ENCODE peak calls at places on chromosomes 6 and 20, in seven cellular contexts. One of them, this sample, is unnamed.

GRCh38 chr6:158467923-158468322 is 92.0 kb upstream of the TMEM181 start:
- DNase-seq in cardiac fibroblast: no peak
- DNase-seq in thoracic aorta: no peak
- DNase-seq in MV-4-11: no peak
- DNase-seq in T-helper 9 cell: no peak
- DNase-seq in AG10803: no peak
- DNase-seq in A172: no peak
- DNase-seq in this sample: no peak

GRCh38 chr20:56004611-56005388 is 519 bp downstream of the CBLN4 start:
- DNase-seq in AG10803: no peak
- DNase-seq in thoracic aorta: no peak
- DNase-seq in T-helper 9 cell: no peak
- DNase-seq in MV-4-11: no peak
- DNase-seq in cardiac fibroblast: no peak
- DNase-seq in A172: no peak
- DNase-seq in this sample: no peak

GRCh38 chr20:878511-879307 is 37.4 kb downstream of the ANGPT4 start:
- DNase-seq in T-helper 9 cell: no peak
- DNase-seq in MV-4-11: peak
- DNase-seq in thoracic aorta: no peak
- DNase-seq in cardiac fibroblast: peak
- DNase-seq in A172: peak
- DNase-seq in AG10803: peak
- DNase-seq in this sample: no peak

GRCh38 chr6:157486632-157487031 is 105.6 kb downstream of the ZDHHC14 start:
- DNase-seq in thoracic aorta: no peak
- DNase-seq in AG10803: no peak
- DNase-seq in cardiac fibroblast: no peak
- DNase-seq in A172: no peak
- DNase-seq in MV-4-11: no peak
- DNase-seq in T-helper 9 cell: no peak
- DNase-seq in this sample: no peak

GRCh38 chr6:4459032-4459431 is 317.2 kb upstream of the CDYL start:
- DNase-seq in MV-4-11: peak
- DNase-seq in T-helper 9 cell: no peak
- DNase-seq in A172: peak
- DNase-seq in thoracic aorta: no peak
- DNase-seq in cardiac fibroblast: peak
- DNase-seq in AG10803: peak
- DNase-seq in this sample: peak

GRCh38 chr6:76774750-76775396 is 688.4 kb downstream of the HTR1B start:
- DNase-seq in cardiac fibroblast: peak
- DNase-seq in A172: no peak
- DNase-seq in T-helper 9 cell: no peak
- DNase-seq in thoracic aorta: no peak
- DNase-seq in MV-4-11: no peak
- DNase-seq in AG10803: no peak
- DNase-seq in this sample: no peak

GRCh38 chr20:15297059-15297875 is 959.9 kb upstream of the FLRT3 start:
- DNase-seq in T-helper 9 cell: no peak
- DNase-seq in cardiac fibroblast: no peak
- DNase-seq in AG10803: no peak
- DNase-seq in A172: no peak
- DNase-seq in thoracic aorta: no peak
- DNase-seq in MV-4-11: no peak
- DNase-seq in this sample: peak

GRCh38 chr20:38418509-38419204 is 16.5 kb downstream of the SNHG17 start:
- DNase-seq in thoracic aorta: no peak
- DNase-seq in A172: peak
- DNase-seq in MV-4-11: no peak
- DNase-seq in cardiac fibroblast: peak
- DNase-seq in T-helper 9 cell: no peak
- DNase-seq in AG10803: peak
- DNase-seq in this sample: no peak

GRCh38 chr6:166707045-166707444 is 80.0 kb upstream of the RPS6KA2 start:
- DNase-seq in MV-4-11: peak
- DNase-seq in AG10803: peak
- DNase-seq in thoracic aorta: no peak
- DNase-seq in T-helper 9 cell: no peak
- DNase-seq in A172: no peak
- DNase-seq in cardiac fibroblast: peak
- DNase-seq in this sample: no peak

GRCh38 chr20:35312348-35312747 is 20.1 kb upstream of the FAM83C start:
- DNase-seq in cardiac fibroblast: peak
- DNase-seq in T-helper 9 cell: no peak
- DNase-seq in AG10803: peak
- DNase-seq in A172: peak
- DNase-seq in thoracic aorta: no peak
- DNase-seq in MV-4-11: no peak
- DNase-seq in this sample: peak

GRCh38 chr6:6841571-6841970 is 253.1 kb downstream of the LY86 start:
- DNase-seq in thoracic aorta: no peak
- DNase-seq in A172: no peak
- DNase-seq in AG10803: no peak
- DNase-seq in MV-4-11: no peak
- DNase-seq in T-helper 9 cell: no peak
- DNase-seq in cardiac fibroblast: no peak
- DNase-seq in this sample: no peak

GRCh38 chr20:31861346-31862156 is 8.8 kb downstream of the DUSP15 start:
- DNase-seq in AG10803: peak
- DNase-seq in MV-4-11: peak
- DNase-seq in T-helper 9 cell: peak
- DNase-seq in A172: no peak
- DNase-seq in thoracic aorta: no peak
- DNase-seq in cardiac fibroblast: peak
- DNase-seq in this sample: no peak

GRCh38 chr20:56928007-56928406 is 298.9 kb downstream of the TFAP2C start:
- DNase-seq in cardiac fibroblast: no peak
- DNase-seq in A172: no peak
- DNase-seq in AG10803: no peak
- DNase-seq in thoracic aorta: no peak
- DNase-seq in T-helper 9 cell: no peak
- DNase-seq in MV-4-11: no peak
- DNase-seq in this sample: no peak

GRCh38 chr6:100346828-100347227 is 117.9 kb downstream of the SIM1 start:
- DNase-seq in MV-4-11: no peak
- DNase-seq in thoracic aorta: no peak
- DNase-seq in cardiac fibroblast: peak
- DNase-seq in A172: peak
- DNase-seq in AG10803: peak
- DNase-seq in T-helper 9 cell: no peak
- DNase-seq in this sample: no peak

GRCh38 chr6:138782243-138782642 is 8.7 kb downstream of the CCDC28A start:
- DNase-seq in cardiac fibroblast: no peak
- DNase-seq in MV-4-11: no peak
- DNase-seq in AG10803: no peak
- DNase-seq in thoracic aorta: no peak
- DNase-seq in A172: no peak
- DNase-seq in T-helper 9 cell: no peak
- DNase-seq in this sample: no peak

GRCh38 chr20:51378171-51378928 is 164.2 kb downstream of the NFATC2 start:
- DNase-seq in cardiac fibroblast: no peak
- DNase-seq in A172: no peak
- DNase-seq in MV-4-11: no peak
- DNase-seq in T-helper 9 cell: no peak
- DNase-seq in thoracic aorta: no peak
- DNase-seq in AG10803: no peak
- DNase-seq in this sample: no peak

GRCh38 chr6:166999845-167000253 is 652 bp downstream of the CEP43 start:
- DNase-seq in cardiac fibroblast: peak
- DNase-seq in T-helper 9 cell: no peak
- DNase-seq in thoracic aorta: no peak
- DNase-seq in A172: no peak
- DNase-seq in MV-4-11: no peak
- DNase-seq in AG10803: peak
- DNase-seq in this sample: no peak

GRCh38 chr6:43257746-43258145 is 14.5 kb downstream of the TTBK1 start:
- DNase-seq in MV-4-11: no peak
- DNase-seq in A172: no peak
- DNase-seq in T-helper 9 cell: no peak
- DNase-seq in AG10803: no peak
- DNase-seq in cardiac fibroblast: no peak
- DNase-seq in thoracic aorta: no peak
- DNase-seq in this sample: no peak

GRCh38 chr20:36238153-36238552 is 1.9 kb downstream of the AAR2 start:
- DNase-seq in MV-4-11: no peak
- DNase-seq in AG10803: no peak
- DNase-seq in thoracic aorta: no peak
- DNase-seq in cardiac fibroblast: no peak
- DNase-seq in T-helper 9 cell: no peak
- DNase-seq in A172: no peak
- DNase-seq in this sample: no peak

GRCh38 chr6:115004982-115005381 is 662.2 kb upstream of the HS3ST5 start:
- DNase-seq in cardiac fibroblast: no peak
- DNase-seq in MV-4-11: no peak
- DNase-seq in AG10803: no peak
- DNase-seq in T-helper 9 cell: no peak
- DNase-seq in thoracic aorta: no peak
- DNase-seq in A172: no peak
- DNase-seq in this sample: no peak

GRCh38 chr6:70685494-70686180 is 18.0 kb downstream of the SMAP1 start:
- DNase-seq in thoracic aorta: no peak
- DNase-seq in A172: no peak
- DNase-seq in AG10803: no peak
- DNase-seq in T-helper 9 cell: no peak
- DNase-seq in cardiac fibroblast: no peak
- DNase-seq in MV-4-11: no peak
- DNase-seq in this sample: no peak

GRCh38 chr6:20205722-20206154 is 6.5 kb downstream of the MBOAT1 start:
- DNase-seq in A172: no peak
- DNase-seq in AG10803: no peak
- DNase-seq in cardiac fibroblast: no peak
- DNase-seq in T-helper 9 cell: no peak
- DNase-seq in thoracic aorta: no peak
- DNase-seq in MV-4-11: peak
- DNase-seq in this sample: no peak

GRCh38 chr20:5706797-5707196 is 43.4 kb upstream of the SHLD1 start:
- DNase-seq in thoracic aorta: no peak
- DNase-seq in MV-4-11: no peak
- DNase-seq in cardiac fibroblast: no peak
- DNase-seq in AG10803: no peak
- DNase-seq in A172: no peak
- DNase-seq in T-helper 9 cell: no peak
- DNase-seq in this sample: no peak

GRCh38 chr20:61875221-61875885 is 190.3 kb downstream of the TAF4 start:
- DNase-seq in thoracic aorta: no peak
- DNase-seq in T-helper 9 cell: no peak
- DNase-seq in A172: no peak
- DNase-seq in MV-4-11: no peak
- DNase-seq in cardiac fibroblast: no peak
- DNase-seq in AG10803: no peak
- DNase-seq in this sample: no peak

GRCh38 chr6:157273756-157274088 is 49.6 kb downstream of the TMEM242 start:
- DNase-seq in T-helper 9 cell: peak
- DNase-seq in A172: no peak
- DNase-seq in AG10803: no peak
- DNase-seq in thoracic aorta: no peak
- DNase-seq in MV-4-11: peak
- DNase-seq in cardiac fibroblast: no peak
- DNase-seq in this sample: no peak

GRCh38 chr20:46324960-46325703 is 16.8 kb upstream of the CDH22 start:
- DNase-seq in AG10803: peak
- DNase-seq in cardiac fibroblast: peak
- DNase-seq in MV-4-11: peak
- DNase-seq in A172: peak
- DNase-seq in thoracic aorta: no peak
- DNase-seq in T-helper 9 cell: no peak
- DNase-seq in this sample: no peak

GRCh38 chr6:125480571-125480970 is 178.8 kb upstream of the HDDC2 start:
- DNase-seq in cardiac fibroblast: peak
- DNase-seq in thoracic aorta: no peak
- DNase-seq in A172: no peak
- DNase-seq in T-helper 9 cell: no peak
- DNase-seq in AG10803: no peak
- DNase-seq in MV-4-11: no peak
- DNase-seq in this sample: no peak

GRCh38 chr6:36326351-36326995 is 10.2 kb downstream of the BNIP5 start:
- DNase-seq in AG10803: no peak
- DNase-seq in T-helper 9 cell: no peak
- DNase-seq in A172: no peak
- DNase-seq in thoracic aorta: no peak
- DNase-seq in cardiac fibroblast: peak
- DNase-seq in MV-4-11: no peak
- DNase-seq in this sample: no peak

GRCh38 chr20:37282558-37282957 is 6.9 kb upstream of the MANBAL start:
- DNase-seq in MV-4-11: no peak
- DNase-seq in thoracic aorta: no peak
- DNase-seq in AG10803: peak
- DNase-seq in A172: peak
- DNase-seq in cardiac fibroblast: peak
- DNase-seq in T-helper 9 cell: no peak
- DNase-seq in this sample: no peak

GRCh38 chr6:100657678-100658330 is 193.1 kb upstream of the SIM1 start:
- DNase-seq in thoracic aorta: no peak
- DNase-seq in cardiac fibroblast: peak
- DNase-seq in T-helper 9 cell: no peak
- DNase-seq in AG10803: peak
- DNase-seq in A172: peak
- DNase-seq in MV-4-11: peak
- DNase-seq in this sample: no peak

GRCh38 chr6:32176476-32177181 is 745 bp upstream of the AGPAT1 start:
- DNase-seq in MV-4-11: no peak
- DNase-seq in thoracic aorta: no peak
- DNase-seq in A172: peak
- DNase-seq in cardiac fibroblast: peak
- DNase-seq in AG10803: peak
- DNase-seq in T-helper 9 cell: no peak
- DNase-seq in this sample: peak

GRCh38 chr20:49674383-49675352 is 39.0 kb downstream of the B4GALT5 start:
- DNase-seq in T-helper 9 cell: no peak
- DNase-seq in A172: peak
- DNase-seq in thoracic aorta: no peak
- DNase-seq in MV-4-11: no peak
- DNase-seq in AG10803: peak
- DNase-seq in cardiac fibroblast: peak
- DNase-seq in this sample: peak

GRCh38 chr6:162388383-162388777 is 339.2 kb downstream of the PRKN start:
- DNase-seq in T-helper 9 cell: no peak
- DNase-seq in AG10803: no peak
- DNase-seq in MV-4-11: no peak
- DNase-seq in cardiac fibroblast: no peak
- DNase-seq in A172: no peak
- DNase-seq in thoracic aorta: no peak
- DNase-seq in this sample: no peak

GRCh38 chr6:31541059-31541657 is 645 bp downstream of the DDX39B start:
- DNase-seq in cardiac fibroblast: peak
- DNase-seq in A172: peak
- DNase-seq in thoracic aorta: no peak
- DNase-seq in T-helper 9 cell: peak
- DNase-seq in AG10803: peak
- DNase-seq in MV-4-11: peak
- DNase-seq in this sample: no peak

GRCh38 chr6:19838442-19839236 is 1.5 kb downstream of the ID4 start:
- DNase-seq in AG10803: peak
- DNase-seq in cardiac fibroblast: peak
- DNase-seq in A172: no peak
- DNase-seq in thoracic aorta: no peak
- DNase-seq in MV-4-11: no peak
- DNase-seq in T-helper 9 cell: no peak
- DNase-seq in this sample: no peak

GRCh38 chr6:135358251-135358821 is 139.2 kb downstream of the AHI1 start:
- DNase-seq in thoracic aorta: no peak
- DNase-seq in MV-4-11: peak
- DNase-seq in cardiac fibroblast: peak
- DNase-seq in T-helper 9 cell: no peak
- DNase-seq in AG10803: peak
- DNase-seq in A172: peak
- DNase-seq in this sample: peak

GRCh38 chr6:139508576-139508975 is 134.1 kb upstream of the CITED2 start:
- DNase-seq in A172: no peak
- DNase-seq in thoracic aorta: no peak
- DNase-seq in cardiac fibroblast: no peak
- DNase-seq in T-helper 9 cell: no peak
- DNase-seq in AG10803: no peak
- DNase-seq in MV-4-11: no peak
- DNase-seq in this sample: no peak